ENCODE peak calls at places on chromosomes 7 and 10, in nine cellular contexts. W is T-helper 2 cell; X is CD4-positive, alpha-beta T cell; G is activated CD4-positive, alpha-beta memory T cell treated with anti-CD3 and anti-CD28 coated beads, Interleukin-2, amount 10 ng/mL, durations not matched to agents 7 days and 5 days; H is EH; L is activated gamma-delta T cell treated with anti-CD3 and anti-CD28 coated beads, Interleukin-2, amount 50 U/mL, for 16 hours; R is H9; C is cardiac fibroblast; I is HT1080. E is an unnamed sample.

GRCh38 chr7:77797734-77798393 is 370 bp downstream of the TMEM60 start:
- DNase-seq in X (no peak), W (no peak), G (no peak), I (no peak), C (no peak), L (no peak), H (no peak), R (no peak), E (peak; percentile 7)

GRCh38 chr10:15181576-15182156 is 13.2 kb upstream of the NMT2 start:
- DNase-seq in I (no peak), L (no peak), G (no peak), R (no peak), H (no peak), X (no peak), C (no peak), W (no peak), E (no peak)

GRCh38 chr7:42071372-42072261 is 165.4 kb downstream of the GLI3 start:
- DNase-seq in X (no peak), I (no peak), L (no peak), W (no peak), H (no peak), G (no peak), R (no peak), C (peak; percentile 66), E (no peak)

GRCh38 chr10:62426086-62426485 is 51.9 kb downstream of the ZNF365 start:
- DNase-seq in G (no peak), C (peak; percentile 59), L (no peak), W (no peak), I (peak; percentile 93), X (no peak), R (no peak), H (peak; percentile 21), E (no peak)

GRCh38 chr10:85791846-85792532 is 574.6 kb downstream of the GRID1 start:
- DNase-seq in G (no peak), W (peak; percentile 15), X (no peak), R (no peak), H (no peak), C (peak; percentile 2), I (peak; percentile 44), L (no peak), E (peak; percentile 17)

GRCh38 chr7:34838329-34838728 is 180.3 kb downstream of the NPSR1 start:
- DNase-seq in C (peak; percentile 4), W (no peak), H (no peak), L (no peak), I (no peak), R (no peak), G (no peak), X (no peak), E (no peak)

GRCh38 chr10:2244476-2244875 is 507.2 kb upstream of the ADARB2 start:
- DNase-seq in L (no peak), W (no peak), C (no peak), G (no peak), R (no peak), I (no peak), X (no peak), H (no peak), E (no peak)

GRCh38 chr7:32536585-32536984 is 41.3 kb downstream of the AVL9 start:
- DNase-seq in L (no peak), C (peak; percentile 72), H (peak; percentile 73), X (no peak), I (peak; percentile 82), W (no peak), G (no peak), R (no peak), E (peak; percentile 49)

GRCh38 chr7:19061331-19061730 is 56.1 kb downstream of the TWIST1 start:
- DNase-seq in I (no peak), R (no peak), H (no peak), L (no peak), W (no peak), G (no peak), X (no peak), C (peak; percentile 34), E (no peak)

GRCh38 chr10:130045091-130045652 is 65.5 kb downstream of the C10orf143 start:
- DNase-seq in G (no peak), R (peak; percentile 86), H (peak; percentile 18), W (no peak), L (no peak), I (peak; percentile 57), X (no peak), C (no peak), E (no peak)

GRCh38 chr10:8180348-8180747 is 125.9 kb downstream of the GATA3 start:
- DNase-seq in C (no peak), W (no peak), I (no peak), R (no peak), G (no peak), L (no peak), X (no peak), H (no peak), E (no peak)

E was measured in brain microvascular endothelial cell.